ENCODE peak calls at places on chromosomes 13 and 19, in seven cellular contexts. P, R, Y, V, Z, X and I are unnamed samples. For H3K9me2, the result is how much of the 10 kb centered on the place peaks cover.

GRCh38 chr13:25490236-25490635 is 118.5 kb downstream of the ATP8A2 start:
- DNase-seq in P (no peak), R (no peak), Y (no peak), V (no peak), Z (no peak), X (no peak), I (no peak)

GRCh38 chr19:31589109-31589508 is 239.9 kb upstream of the TSHZ3 start:
- DNase-seq in P (no peak), R (no peak), Y (no peak), V (no peak), Z (peak), X (no peak), I (no peak)

GRCh38 chr13:71290963-71291937 is 575.8 kb downstream of the DACH1 start:
- DNase-seq in P (peak), R (peak), Y (peak), V (peak), Z (no peak), X (no peak), I (peak)

GRCh38 chr13:85230754-85231153 is 568.5 kb downstream of the SLITRK6 start:
- DNase-seq in P (no peak), R (no peak), Y (no peak), V (no peak), Z (no peak), X (no peak), I (no peak)

GRCh38 chr19:44876930-44877530 is 14.0 kb upstream of the TOMM40 start:
- DNase-seq in P (no peak), R (no peak), Y (no peak), V (no peak), Z (no peak), X (no peak), I (peak)

GRCh38 chr19:13990085-13990484 is 16.0 kb downstream of the RFX1 start:
- DNase-seq in P (no peak), R (no peak), Y (no peak), V (no peak), Z (no peak), X (no peak), I (no peak)

GRCh38 chr19:35907377-35907745 is 734 bp downstream of the TYROBP start:
- DNase-seq in P (no peak), R (no peak), Y (no peak), V (no peak), Z (no peak), X (no peak), I (no peak)

GRCh38 chr13:20703785-20704458 is 423 bp downstream of the IL17D start:
- DNase-seq in P (peak), R (peak), Y (peak), V (peak), Z (peak), X (peak), I (peak)

GRCh38 chr19:32748497-32748896 is 28.9 kb downstream of the TDRD12 start:
- DNase-seq in P (no peak), R (peak), Y (no peak), V (peak), Z (peak), X (no peak), I (peak)

GRCh38 chr19:16073481-16073880 is 2.8 kb upstream of the TPM4 start:
- DNase-seq in P (no peak), R (no peak), Y (no peak), V (no peak), Z (no peak), X (no peak), I (no peak)

GRCh38 chr13:71867101-71867814 is at the start of gene DACH1:
- DNase-seq in P (peak), R (peak), Y (no peak), V (no peak), Z (peak), X (peak), I (no peak)

GRCh38 chr13:84400711-84401110 is 518.4 kb upstream of the SLITRK1 start:
- DNase-seq in P (peak), R (peak), Y (no peak), V (no peak), Z (no peak), X (no peak), I (no peak)

GRCh38 chr19:18496167-18496979 is 25.5 kb downstream of the ELL start:
- DNase-seq in P (peak), R (peak), Y (peak), V (no peak), Z (no peak), X (no peak), I (no peak)

GRCh38 chr19:37929512-37929911 is 22.5 kb downstream of the SIPA1L3 start:
- DNase-seq in P (no peak), R (no peak), Y (no peak), V (no peak), Z (peak), X (no peak), I (peak)

GRCh38 chr13:22039961-22040360 is 369.1 kb downstream of the FGF9 start:
- DNase-seq in P (no peak), R (no peak), Y (no peak), V (no peak), Z (no peak), X (no peak), I (no peak)

GRCh38 chr13:31797154-31797775 is 57.9 kb downstream of the RXFP2 start:
- DNase-seq in P (peak), R (peak), Y (no peak), V (no peak), Z (peak), X (peak), I (no peak)

GRCh38 chr13:27644302-27644701 is 22.6 kb downstream of the POLR1D start:
- DNase-seq in P (peak), R (peak), Y (no peak), V (no peak), Z (no peak), X (no peak), I (no peak)

GRCh38 chr13:110343241-110343865 is 36.3 kb downstream of the COL4A2 start:
- DNase-seq in P (no peak), R (peak), Y (peak), V (no peak), Z (no peak), X (no peak), I (no peak)

GRCh38 chr13:31987071-31987470 is 44.5 kb upstream of the FRY start:
- DNase-seq in P (no peak), R (no peak), Y (no peak), V (no peak), Z (no peak), X (no peak), I (no peak)

GRCh38 chr13:111567637-111568036 is 247.2 kb downstream of the TEX29 start:
- DNase-seq in P (no peak), R (no peak), Y (no peak), V (no peak), Z (no peak), X (no peak), I (no peak)

DNA sequence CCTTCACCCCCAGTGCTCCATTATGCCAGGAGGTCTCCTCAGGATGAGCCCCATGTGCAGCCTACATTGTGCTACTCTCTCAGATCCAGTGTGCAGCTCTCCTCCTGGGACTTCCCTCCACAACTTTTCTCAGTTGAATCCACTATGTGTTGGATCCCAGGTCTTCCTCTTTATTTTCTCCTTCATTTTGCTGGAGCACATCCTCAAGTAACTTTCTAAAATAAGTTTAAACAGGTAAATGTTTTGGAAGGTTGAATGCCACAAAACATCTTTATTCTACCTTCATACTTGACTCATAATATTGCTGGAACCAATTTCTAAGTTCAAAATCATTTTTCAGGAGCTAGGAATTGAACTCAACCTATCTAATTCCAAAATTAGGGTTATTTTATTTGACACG is 52.1 kb downstream of the C13orf46 start:
- DNase-seq in P (no peak), R (no peak), Y (no peak), V (no peak), Z (no peak), X (no peak), I (no peak)
- H3K9me2 ChIP-seq in P (under half), R (under half), Y (under half), V (under half), Z (under half), X (under half), I (under half)

GRCh38 chr13:63631006-63631405 is 2215.4 kb upstream of the PCDH20 start:
- DNase-seq in P (no peak), R (no peak), Y (no peak), V (no peak), Z (no peak), X (no peak), I (no peak)
- H3K9me2 ChIP-seq in P (under half), R (under half), Y (under half), V (under half), Z (under half), X (under half), I (under half)

GRCh38 chr13:79725841-79726240 is 244.9 kb downstream of the NDFIP2 start:
- DNase-seq in P (no peak), R (no peak), Y (no peak), V (no peak), Z (no peak), X (no peak), I (no peak)
- H3K9me2 ChIP-seq in P (under half), R (under half), Y (under half), V (under half), Z (under half), X (under half), I (under half)

GRCh38 chr19:34171539-34171876 is 796 bp upstream of the LSM14A start:
- DNase-seq in P (peak), R (peak), Y (peak), V (no peak), Z (no peak), X (no peak), I (no peak)
- H3K9me2 ChIP-seq in P (under half), R (under half), Y (under half), V (under half), Z (under half), X (under half), I (under half)

GRCh38 chr13:30499338-30499737 is 33.6 kb upstream of the HMGB1 start:
- DNase-seq in P (no peak), R (no peak), Y (no peak), V (no peak), Z (no peak), X (no peak), I (no peak)
- H3K9me2 ChIP-seq in P (under half), R (under half), Y (under half), V (under half), Z (under half), X (under half), I (under half)